ENCODE peak calls at places on chromosomes 7 and 10, in seven cellular contexts. E, R, P, S, D, O and B are unnamed samples.

GRCh38 chr7:5421626-5422323 is 1.9 kb downstream of the TNRC18 start:
- DNase-seq in E (no peak), D (peak), R (peak), P (peak), O (peak), S (peak), B (peak)

GRCh38 chr7:123494193-123494796 is 40.1 kb downstream of the IQUB start:
- DNase-seq in E (no peak), S (no peak), O (peak), R (peak), P (peak), D (no peak), B (peak)

GRCh38 chr10:87923233-87923632 is 59.8 kb downstream of the PTEN start:
- DNase-seq in D (no peak), P (no peak), S (no peak), O (no peak), E (no peak), R (no peak), B (no peak)

GRCh38 chr10:511101-511848 is 178.2 kb downstream of the DIP2C start:
- DNase-seq in P (peak), E (peak), S (peak), D (peak), O (peak), R (peak), B (peak)

GRCh38 chr10:49617281-49618020 is 3.6 kb downstream of the CHAT start:
- DNase-seq in S (peak), E (peak), D (no peak), R (no peak), O (no peak), P (no peak), B (no peak)

GRCh38 chr7:149007615-149008014 is 20.7 kb downstream of the PDIA4 start:
- DNase-seq in E (no peak), S (no peak), D (no peak), P (no peak), O (peak), R (no peak), B (no peak)

GRCh38 chr10:122029503-122030199 is 40.7 kb downstream of the TACC2 start:
- DNase-seq in P (no peak), D (no peak), R (no peak), O (no peak), S (no peak), E (no peak), B (no peak)

GRCh38 chr7:95628831-95629439 is 32.6 kb upstream of the PDK4 start:
- DNase-seq in P (no peak), R (no peak), S (no peak), D (no peak), E (no peak), O (no peak), B (peak)